ENCODE peak calls at places on chromosome 11, in six cellular contexts. H, Q, O, T, P and W are unnamed samples.

GRCh38 chr11:66334605-66335442 is 1.4 kb downstream of the RIN1 start:
- DNase-seq in Q (no peak), H (no peak), T (no peak), O (no peak), P (peak; percentile 62), W (no peak)

GRCh38 chr11:31141804-31142203 is 227.7 kb downstream of the DCDC1 start:
- DNase-seq in Q (peak; percentile 22), H (no peak), O (peak; percentile 26), T (no peak), P (no peak), W (no peak)

GRCh38 chr11:58958500-58958899 is 19.2 kb downstream of the GLYATL1 start:
- DNase-seq in T (no peak), Q (no peak), P (peak; percentile 60), O (no peak), H (peak; percentile 29), W (peak; percentile 37)

GRCh38 chr11:43419460-43419859 is 60.7 kb downstream of the TTC17 start:
- DNase-seq in P (peak; percentile 18), H (peak; percentile 43), T (peak; percentile 34), Q (peak; percentile 7), O (no peak), W (peak; percentile 18)

GRCh38 chr11:8267831-8268529 is 4.3 kb upstream of the LMO1 start:
- DNase-seq in P (peak; percentile 67), T (no peak), H (no peak), O (no peak), Q (no peak), W (no peak)

GRCh38 chr11:65008016-65008415 is 5.9 kb upstream of the ARL2 start:
- DNase-seq in P (no peak), H (no peak), Q (no peak), O (no peak), T (no peak), W (no peak)

GRCh38 chr11:62805991-62806441 is 776 bp upstream of the NXF1 start:
- DNase-seq in P (peak; percentile 28), H (peak; percentile 35), O (no peak), T (no peak), Q (no peak), W (peak; percentile 28)

GRCh38 chr11:103812680-103813079 is 223.8 kb upstream of the DDI1 start:
- DNase-seq in O (no peak), P (no peak), Q (peak; percentile 6), T (no peak), H (no peak), W (no peak)

GRCh38 chr11:73210916-73211667 is 7.0 kb upstream of the P2RY2 start:
- DNase-seq in T (no peak), Q (no peak), O (no peak), P (no peak), H (peak; percentile 29), W (no peak)

GRCh38 chr11:125645871-125646270 is 20.9 kb downstream of the CHEK1 start:
- DNase-seq in H (no peak), Q (no peak), O (no peak), P (no peak), T (no peak), W (no peak)

GRCh38 chr11:20397281-20397680 is 9.8 kb downstream of the PRMT3 start:
- DNase-seq in H (peak; percentile 45), Q (peak; percentile 60), P (peak; percentile 35), T (peak; percentile 47), O (peak; percentile 81), W (peak; percentile 58)

GRCh38 chr11:22728600-22729394 is 62.4 kb downstream of the GAS2 start:
- DNase-seq in P (no peak), T (no peak), O (no peak), Q (no peak), H (no peak), W (no peak)

GRCh38 chr11:111064118-111064517 is 181.4 kb upstream of the POU2AF2 start:
- DNase-seq in H (peak; percentile 87), Q (peak; percentile 9), T (peak; percentile 42), P (no peak), O (no peak), W (peak; percentile 61)